ENCODE peak calls at places on chromosome 1, in eight cellular contexts. K is left ventricle myocardium inferior, G is left lung, W is thoracic aorta, J is heart left ventricle, Z is pancreas, C is brain microvascular endothelial cell, R is lower lobe of right lung. B is an unnamed sample.

GRCh38 chr1:223665592-223666312 is at the start of gene CAPN8:
- DNase-seq in Z (peak), R (no peak), K (no peak), J (no peak), W (no peak), C (no peak), G (no peak), B (no peak)

GRCh38 chr1:87513971-87514660 is 185.4 kb downstream of the LMO4 start:
- DNase-seq in W (no peak), G (no peak), J (no peak), K (no peak), C (no peak), R (no peak), Z (no peak), B (no peak)

GRCh38 chr1:7389201-7389785 is 381.8 kb upstream of the VAMP3 start:
- DNase-seq in C (peak), W (no peak), R (no peak), Z (peak), J (peak), G (no peak), K (peak), B (no peak)

GRCh38 chr1:174018565-174018964 is 3.6 kb downstream of the RC3H1 start:
- DNase-seq in K (no peak), G (no peak), J (no peak), Z (no peak), R (no peak), W (no peak), C (no peak), B (no peak)

GRCh38 chr1:228358039-228358763 is 48.4 kb downstream of the TRIM11 start:
- DNase-seq in W (no peak), R (no peak), C (no peak), G (peak), Z (no peak), J (no peak), K (no peak), B (no peak)

GRCh38 chr1:28064064-28064463 is 24.3 kb downstream of the EYA3 start:
- DNase-seq in G (no peak), Z (no peak), J (no peak), C (no peak), R (no peak), K (no peak), W (no peak), B (no peak)

GRCh38 chr1:223500560-223501425 is 107.6 kb downstream of the CCDC185 start:
- DNase-seq in Z (no peak), G (no peak), R (peak), C (peak), K (no peak), J (no peak), W (no peak), B (no peak)

GRCh38 chr1:238061967-238062613 is 171.4 kb upstream of the ZP4 start:
- DNase-seq in J (no peak), G (no peak), R (no peak), Z (no peak), C (no peak), K (no peak), W (no peak), B (no peak)

GRCh38 chr1:147389532-147390184 is 147.2 kb downstream of the CHD1L start:
- DNase-seq in C (peak), Z (no peak), K (no peak), G (no peak), W (no peak), J (no peak), R (no peak), B (no peak)

GRCh38 chr1:27752372-27752771 is 20.6 kb upstream of the STX12 start:
- DNase-seq in W (no peak), C (no peak), R (no peak), G (no peak), J (no peak), Z (no peak), K (no peak), B (no peak)

GRCh38 chr1:201619513-201619912 is 80.6 kb downstream of the NAV1 start:
- DNase-seq in C (no peak), J (no peak), Z (no peak), W (no peak), K (no peak), R (no peak), G (no peak), B (no peak)

GRCh38 chr1:228902781-228903572 is 167.7 kb downstream of the RHOU start:
- DNase-seq in C (peak), K (peak), G (no peak), W (peak), Z (peak), J (peak), R (peak), B (no peak)

GRCh38 chr1:151805066-151805820 is at the start of gene LINGO4:
- DNase-seq in K (no peak), C (no peak), R (no peak), W (no peak), G (no peak), Z (no peak), J (no peak), B (no peak)

GRCh38 chr1:152501704-152502103 is 8.9 kb upstream of the LCE5A start:
- DNase-seq in C (no peak), J (no peak), K (no peak), R (no peak), W (no peak), G (no peak), Z (no peak), B (no peak)

GRCh38 chr1:78490861-78491310 is at the start of gene PTGFR:
- DNase-seq in G (peak), K (peak), C (peak), R (peak), W (no peak), Z (no peak), J (no peak), B (no peak)

GRCh38 chr1:176943783-176944182 is 220.7 kb downstream of the ASTN1 start:
- DNase-seq in W (no peak), K (no peak), R (no peak), J (no peak), Z (no peak), G (no peak), C (no peak), B (no peak)

GRCh38 chr1:176939993-176940392 is 224.5 kb downstream of the ASTN1 start:
- DNase-seq in J (no peak), Z (no peak), G (no peak), W (no peak), R (no peak), K (no peak), C (no peak), B (no peak)

GRCh38 chr1:176938375-176938774 is 226.1 kb downstream of the ASTN1 start:
- DNase-seq in G (no peak), J (no peak), W (no peak), K (no peak), Z (no peak), R (no peak), C (no peak), B (no peak)

GRCh38 chr1:176944606-176945005 is 219.9 kb downstream of the ASTN1 start:
- DNase-seq in J (no peak), C (no peak), Z (no peak), R (no peak), W (no peak), G (no peak), K (no peak), B (no peak)

DNA sequence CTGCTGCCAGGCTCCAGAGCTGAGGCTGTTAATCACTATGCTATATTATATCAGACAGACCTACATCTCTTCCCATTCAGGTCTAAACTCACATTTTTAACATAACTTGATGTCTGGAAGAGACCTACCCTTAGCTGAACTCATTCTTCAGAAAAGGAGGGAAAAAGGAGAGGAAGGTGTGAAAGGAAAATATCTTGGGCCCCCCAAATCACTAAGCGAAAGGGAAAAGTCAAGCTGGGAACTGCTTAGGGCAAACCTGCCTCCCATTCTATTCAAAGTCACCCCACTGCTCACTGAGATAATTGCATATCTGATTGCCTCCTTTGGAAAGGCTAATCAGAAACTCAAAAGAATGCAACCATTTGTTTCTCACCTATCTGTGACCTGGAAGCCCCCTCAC is 222.2 kb downstream of the ASTN1 start:
- DNase-seq in W (no peak), R (no peak), C (no peak), J (no peak), K (no peak), G (no peak), Z (no peak), B (no peak)
- H3K27ac ChIP-seq in W (no peak), R (no peak), C (no peak), J (no peak), K (no peak), G (no peak), Z (no peak), B (no peak)

GRCh38 chr1:115643636-115644035 is 1.9 kb downstream of the VANGL1 start:
- DNase-seq in C (no peak), W (no peak), Z (no peak), R (no peak), J (no peak), K (no peak), G (no peak), B (no peak)
- H3K27ac ChIP-seq in C (no peak), W (no peak), Z (no peak), R (no peak), J (no peak), K (no peak), G (no peak), B (no peak)

GRCh38 chr1:114234408-114235119 is 80.9 kb upstream of the SYT6 start:
- DNase-seq in Z (no peak), K (no peak), J (no peak), R (no peak), C (no peak), W (no peak), G (no peak), B (no peak)

GRCh38 chr1:114236517-114236916 is 82.8 kb upstream of the SYT6 start:
- DNase-seq in R (no peak), G (no peak), K (no peak), C (no peak), Z (no peak), W (no peak), J (no peak), B (no peak)

GRCh38 chr1:114235281-114235680 is 81.6 kb upstream of the SYT6 start:
- DNase-seq in G (no peak), J (no peak), R (no peak), K (no peak), W (no peak), C (no peak), Z (no peak), B (no peak)

GRCh38 chr1:114235956-114236355 is 82.3 kb upstream of the SYT6 start:
- DNase-seq in C (no peak), G (no peak), W (no peak), J (no peak), R (no peak), K (no peak), Z (no peak), B (no peak)

GRCh38 chr1:114238066-114238465 is 84.4 kb upstream of the SYT6 start:
- DNase-seq in W (no peak), J (no peak), Z (no peak), K (no peak), R (no peak), C (no peak), G (no peak), B (no peak)
- H3K27ac ChIP-seq in W (no peak), J (no peak), Z (no peak), K (no peak), R (no peak), C (no peak), G (no peak), B (no peak)

GRCh38 chr1:19457555-19457954 is 27.8 kb downstream of the CAPZB start:
- DNase-seq in C (no peak), W (no peak), G (no peak), J (no peak), Z (no peak), R (no peak), K (no peak), B (no peak)

GRCh38 chr1:19453843-19454242 is 31.5 kb downstream of the CAPZB start:
- DNase-seq in W (no peak), K (peak), J (no peak), Z (no peak), R (no peak), C (no peak), G (no peak), B (no peak)

GRCh38 chr1:19454265-19455198 is 30.8 kb downstream of the CAPZB start:
- DNase-seq in J (no peak), Z (no peak), G (no peak), K (no peak), R (no peak), C (no peak), W (no peak), B (no peak)

GRCh38 chr1:19456915-19457554 is 28.3 kb downstream of the CAPZB start:
- DNase-seq in W (no peak), K (no peak), J (no peak), Z (no peak), G (no peak), R (no peak), C (no peak), B (no peak)

DNA sequence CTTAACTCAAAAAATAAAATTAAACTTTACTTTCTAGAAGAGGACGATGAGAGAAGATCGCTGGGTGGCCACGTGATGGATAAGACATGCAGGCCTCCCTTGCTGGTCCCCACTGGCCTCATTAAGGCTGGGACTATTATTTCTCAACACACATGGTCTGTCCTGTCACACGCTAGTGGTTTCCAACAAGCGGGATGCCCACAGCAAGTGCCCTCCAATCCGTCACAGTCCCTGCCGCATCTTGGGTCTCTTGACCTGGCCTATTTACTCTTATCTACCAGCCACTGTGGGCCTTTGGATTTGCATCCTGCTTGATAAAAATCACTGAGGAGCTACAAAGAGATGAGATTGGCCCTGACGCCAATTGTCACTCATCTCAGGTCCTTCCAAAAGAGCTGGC is 30.0 kb downstream of the CAPZB start:
- DNase-seq in G (no peak), K (no peak), Z (no peak), W (no peak), J (no peak), C (no peak), R (no peak), B (no peak)
- H3K27ac ChIP-seq in G (peak), K (peak), Z (no peak), W (peak), J (no peak), C (no peak), R (peak), B (peak)

GRCh38 chr1:44305962-44306422 is 49.1 kb downstream of the ERI3 start:
- DNase-seq in W (no peak), Z (no peak), C (no peak), R (no peak), J (no peak), G (no peak), K (no peak), B (no peak)

GRCh38 chr1:44297695-44298400 is 57.2 kb downstream of the ERI3 start:
- DNase-seq in W (no peak), G (no peak), J (no peak), K (no peak), C (no peak), R (no peak), Z (no peak), B (no peak)

GRCh38 chr1:44302557-44302956 is 52.5 kb downstream of the ERI3 start:
- DNase-seq in G (no peak), K (no peak), R (no peak), J (no peak), W (no peak), Z (no peak), C (no peak), B (no peak)

GRCh38 chr1:44300882-44301281 is 54.2 kb downstream of the ERI3 start:
- DNase-seq in Z (no peak), K (no peak), C (no peak), R (no peak), W (no peak), G (no peak), J (no peak), B (no peak)

DNA sequence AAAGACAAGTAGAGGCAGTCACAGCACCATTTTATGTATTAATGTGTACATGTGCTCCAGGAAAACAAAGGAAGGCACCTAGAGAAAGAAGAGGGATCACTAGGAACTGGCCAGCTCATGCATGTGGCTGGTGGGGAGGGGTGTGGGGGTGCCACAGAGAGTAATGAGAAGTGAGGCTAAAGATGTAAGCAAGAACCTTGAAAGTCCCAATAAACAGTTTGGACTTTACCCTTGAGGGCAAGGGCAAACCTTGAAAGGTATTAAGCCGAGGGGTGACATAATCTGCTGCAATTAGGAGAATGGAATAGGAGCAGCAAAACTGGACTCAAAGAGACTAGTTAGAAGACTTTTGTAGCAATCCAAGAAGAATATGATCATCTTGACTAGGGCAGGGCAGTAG is 51.5 kb downstream of the ERI3 start:
- DNase-seq in W (no peak), R (no peak), Z (no peak), G (no peak), K (no peak), J (no peak), C (no peak), B (no peak)
- H3K27ac ChIP-seq in W (no peak), R (no peak), Z (no peak), G (no peak), K (no peak), J (no peak), C (no peak), B (no peak)

GRCh38 chr1:16175610-16176553 is 20.0 kb upstream of the EPHA2 start:
- DNase-seq in W (peak), Z (peak), G (peak), C (peak), J (peak), R (peak), K (peak), B (no peak)
- H3K27ac ChIP-seq in W (peak), Z (peak), G (peak), C (peak), J (peak), R (peak), K (peak), B (peak)

DNA sequence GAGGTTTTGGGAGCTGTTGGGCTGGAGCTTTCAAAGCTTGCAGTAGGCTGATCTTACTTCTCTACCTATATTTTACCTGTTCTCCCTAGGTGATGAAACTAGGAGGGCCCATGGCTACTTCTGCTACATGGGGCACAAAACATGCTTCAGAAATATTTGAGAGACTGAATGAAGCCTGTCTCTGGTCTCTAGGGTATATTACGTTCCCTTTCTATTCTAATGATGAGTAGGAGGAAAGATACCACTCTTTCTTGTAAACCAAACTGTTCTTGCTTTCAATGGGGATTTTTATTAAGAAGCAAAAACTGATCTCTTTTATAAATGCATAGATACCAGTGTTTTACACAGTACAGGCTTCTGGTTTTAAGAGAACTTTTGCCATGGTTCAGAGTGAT is 103.1 kb downstream of the GALNT2 start:
- DNase-seq in R (no peak), C (no peak), G (no peak), W (no peak), K (no peak), J (no peak), Z (no peak), B (no peak)
- H3K27ac ChIP-seq in R (no peak), C (no peak), G (no peak), W (peak), K (peak), J (no peak), Z (peak), B (no peak)

B was measured in SK-N-MC.